ENCODE peak calls at places on chromosomes 16 and 17, in seven cellular contexts. Z, X, V, M, E, T and Y are unnamed samples.

GRCh38 chr16:48535831-48536599 is 74.0 kb downstream of the N4BP1 start:
- DNase-seq in T (peak), Z (no peak), M (peak), E (peak), X (no peak), V (peak), Y (peak)

GRCh38 chr17:74605361-74605760 is 13.3 kb upstream of the CD300LD start:
- DNase-seq in X (no peak), T (peak), E (peak), M (no peak), Z (peak), V (peak), Y (peak)

GRCh38 chr16:3038256-3038655 is 1.5 kb upstream of the BICDL2 start:
- DNase-seq in V (no peak), E (peak), Z (no peak), M (peak), T (no peak), X (no peak), Y (no peak)

GRCh38 chr16:53061701-53062159 is 6.9 kb downstream of the CHD9 start:
- DNase-seq in M (no peak), Z (no peak), T (no peak), X (peak), V (peak), E (no peak), Y (no peak)

GRCh38 chr17:42682400-42683384 is at the start of gene CNTNAP1:
- DNase-seq in V (peak), E (peak), M (peak), X (no peak), Z (peak), T (peak), Y (no peak)

GRCh38 chr17:36652716-36653115 is 51.3 kb downstream of the MRM1 start:
- DNase-seq in T (no peak), M (no peak), X (peak), E (peak), V (no peak), Z (no peak), Y (no peak)

GRCh38 chr16:25633549-25633948 is 58.2 kb upstream of the HS3ST4 start:
- DNase-seq in V (no peak), M (no peak), E (peak), T (no peak), Z (no peak), X (no peak), Y (no peak)

GRCh38 chr17:41777157-41777578 is 9.3 kb downstream of the JUP start:
- DNase-seq in E (no peak), M (no peak), V (peak), Z (no peak), X (peak), T (no peak), Y (no peak)

GRCh38 chr16:75207831-75208230 is 870 bp upstream of the CTRB2 start:
- DNase-seq in M (peak), T (no peak), Z (no peak), X (no peak), E (no peak), V (no peak), Y (no peak)

GRCh38 chr16:77723108-77723514 is 797 bp downstream of the NUDT7 start:
- DNase-seq in Z (no peak), T (peak), V (peak), E (no peak), X (no peak), M (no peak), Y (peak)

GRCh38 chr16:78325532-78325931 is 226.1 kb downstream of the WWOX start:
- DNase-seq in M (no peak), Z (no peak), E (no peak), V (no peak), T (no peak), X (no peak), Y (no peak)

GRCh38 chr16:23836404-23837291 is 865 bp downstream of the PRKCB start:
- DNase-seq in T (no peak), X (peak), V (peak), Z (no peak), M (no peak), E (no peak), Y (no peak)

GRCh38 chr17:74772071-74772470 is 4.1 kb downstream of the NAT9 start:
- DNase-seq in T (no peak), X (no peak), Z (no peak), V (no peak), E (no peak), M (no peak), Y (no peak)

GRCh38 chr16:55508941-55509920 is at the start of gene LPCAT2:
- DNase-seq in Z (peak), E (peak), V (peak), M (peak), T (peak), X (peak), Y (no peak)

GRCh38 chr16:35011-35775 is 18.2 kb downstream of the POLR3K start:
- DNase-seq in Z (no peak), V (no peak), T (no peak), E (no peak), X (no peak), M (no peak), Y (no peak)

GRCh38 chr17:3944485-3945388 is 19.5 kb downstream of the ATP2A3 start:
- DNase-seq in V (peak), Z (peak), M (peak), X (peak), E (peak), T (peak), Y (peak)

GRCh38 chr16:24635900-24636610 is 93.4 kb upstream of the TNRC6A start:
- DNase-seq in X (peak), E (peak), M (peak), Z (peak), T (peak), V (peak), Y (peak)

GRCh38 chr17:50627386-50627781 is 7.3 kb upstream of the ABCC3 start:
- DNase-seq in X (no peak), M (peak), Z (no peak), E (no peak), T (no peak), V (no peak), Y (no peak)
- H3K27ac ChIP-seq in X (no peak), M (no peak), Z (peak), E (no peak), T (no peak), V (no peak), Y (no peak)

DNA sequence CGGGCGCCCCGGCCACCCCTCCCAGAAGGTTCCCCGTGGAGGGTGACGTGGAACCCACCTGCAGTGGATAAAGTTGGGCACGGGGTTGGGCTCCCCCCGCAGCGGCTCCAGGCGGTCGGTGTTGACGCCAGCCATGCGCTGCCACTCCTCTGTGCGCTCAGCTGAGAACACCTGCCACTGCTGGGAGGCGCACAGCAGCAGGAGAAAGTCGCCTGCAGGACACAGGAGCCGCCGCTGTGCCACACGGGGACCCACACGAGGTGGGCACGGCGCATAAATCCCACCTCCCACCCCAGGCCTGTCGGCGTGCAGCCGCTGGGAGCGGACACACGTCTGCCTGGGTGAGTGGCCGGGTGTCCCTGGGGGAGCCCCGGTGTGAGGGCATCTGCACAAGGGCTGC is 20.7 kb downstream of the CTU2 start:
- DNase-seq in E (no peak), T (no peak), X (no peak), Z (no peak), V (no peak), M (no peak), Y (no peak)
- H3K27ac ChIP-seq in E (no peak), T (no peak), X (no peak), Z (no peak), V (no peak), M (no peak), Y (no peak)

GRCh38 chr17:78248051-78248914 is 16.9 kb downstream of the TMEM235 start:
- DNase-seq in V (no peak), E (no peak), T (no peak), X (no peak), M (no peak), Z (no peak), Y (peak)
- H3K27ac ChIP-seq in V (peak), E (no peak), T (no peak), X (no peak), M (no peak), Z (peak), Y (peak)

DNA sequence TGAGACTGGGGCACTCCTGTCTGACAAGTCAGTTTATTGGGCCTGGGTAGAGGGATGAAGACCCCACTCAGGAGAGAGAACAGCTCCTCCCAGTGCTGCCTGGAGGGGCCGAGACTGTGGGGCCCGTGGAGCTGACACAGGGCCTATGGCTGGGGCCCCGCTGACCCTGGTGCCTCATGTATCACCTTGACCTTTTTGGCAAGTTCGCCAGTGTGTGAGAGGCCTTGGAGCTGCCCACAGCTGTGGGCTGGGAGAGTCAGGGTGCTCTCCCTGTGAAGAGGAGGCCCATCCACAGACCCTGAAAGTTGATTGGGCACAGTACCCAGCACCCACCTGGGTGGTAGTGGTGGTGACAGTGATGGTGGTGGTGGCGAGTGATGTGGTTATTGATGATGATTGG is 28.9 kb downstream of the BAHCC1 start:
- DNase-seq in T (no peak), X (no peak), V (no peak), Z (no peak), E (no peak), M (no peak), Y (no peak)
- H3K27ac ChIP-seq in T (peak), X (no peak), V (no peak), Z (peak), E (peak), M (no peak), Y (no peak)